ENCODE peak calls at places on chromosomes 3 and 15, in nine cellular contexts. B, F, X, E, P, S, Y, N and V are unnamed samples.

GRCh38 chr3:127655641-127656040 is 17.1 kb upstream of the ABTB1 start:
- DNase-seq in B (no peak), F (no peak), X (no peak), E (no peak), P (no peak), S (no peak), Y (no peak), N (no peak), V (no peak)

GRCh38 chr15:82963356-82964341 is 11.1 kb upstream of the HOMER2 start:
- DNase-seq in B (no peak), F (no peak), X (no peak), E (no peak), P (no peak), S (no peak), Y (no peak), N (no peak), V (no peak)

GRCh38 chr3:36258381-36258780 is 121.9 kb upstream of the STAC start:
- DNase-seq in B (no peak), F (no peak), X (no peak), E (no peak), P (no peak), S (no peak), Y (no peak), N (no peak), V (no peak)

GRCh38 chr3:66470285-66470684 is 30.5 kb downstream of the LRIG1 start:
- DNase-seq in B (no peak), F (no peak), X (no peak), E (no peak), P (no peak), S (no peak), Y (no peak), N (no peak), V (no peak)

GRCh38 chr3:112374334-112374734 is 41.4 kb downstream of the CD200 start:
- DNase-seq in B (no peak), F (no peak), X (no peak), E (no peak), P (no peak), S (no peak), Y (no peak), N (no peak), V (no peak)

GRCh38 chr15:39860200-39860599 is 59.9 kb downstream of the GPR176 start:
- DNase-seq in B (no peak), F (no peak), X (no peak), E (no peak), P (no peak), S (no peak), Y (no peak), N (no peak), V (no peak)

GRCh38 chr15:81852826-81853225 is 193.0 kb downstream of the MEX3B start:
- DNase-seq in B (no peak), F (no peak), X (no peak), E (no peak), P (no peak), S (no peak), Y (no peak), N (no peak), V (no peak)

GRCh38 chr15:85763157-85763556 is 31.6 kb downstream of the KLHL25 start:
- DNase-seq in B (no peak), F (no peak), X (no peak), E (no peak), P (no peak), S (no peak), Y (no peak), N (no peak), V (no peak)

GRCh38 chr15:70508561-70509281 is 254.6 kb downstream of the UACA start:
- DNase-seq in B (no peak), F (no peak), X (no peak), E (no peak), P (peak; percentile 64), S (peak; percentile 7), Y (peak; percentile 99), N (no peak), V (no peak)

GRCh38 chr3:195909294-195909644 is 918 bp upstream of the TNK2 start:
- DNase-seq in B (no peak), F (no peak), X (no peak), E (no peak), P (no peak), S (no peak), Y (peak; percentile 18), N (no peak), V (peak; percentile 31)

GRCh38 chr15:64102497-64102896 is 6.7 kb downstream of the SNX1 start:
- DNase-seq in B (no peak), F (no peak), X (no peak), E (no peak), P (no peak), S (no peak), Y (no peak), N (no peak), V (no peak)

GRCh38 chr15:85690546-85691226 is 104.0 kb downstream of the KLHL25 start:
- DNase-seq in B (no peak), F (no peak), X (no peak), E (no peak), P (no peak), S (no peak), Y (no peak), N (no peak), V (no peak)

GRCh38 chr3:185823280-185824044 is 1.4 kb downstream of the IGF2BP2 start:
- DNase-seq in B (peak; percentile 59), F (peak; percentile 69), X (no peak), E (peak; percentile 62), P (peak; percentile 59), S (no peak), Y (no peak), N (peak; percentile 35), V (peak; percentile 53)

GRCh38 chr3:185825639-185826481 is 1.0 kb upstream of the IGF2BP2 start:
- DNase-seq in B (peak; percentile 61), F (peak; percentile 64), X (no peak), E (no peak), P (peak; percentile 59), S (no peak), Y (peak; percentile 29), N (peak; percentile 28), V (peak; percentile 76)

GRCh38 chr3:185824051-185824466 is 783 bp downstream of the IGF2BP2 start:
- DNase-seq in B (peak; percentile 27), F (no peak), X (no peak), E (no peak), P (no peak), S (no peak), Y (no peak), N (peak; percentile 25), V (peak; percentile 32)

GRCh38 chr3:185825379-185825638 is 467 bp upstream of the IGF2BP2 start:
- DNase-seq in B (no peak), F (no peak), X (no peak), E (peak; percentile 73), P (no peak), S (no peak), Y (no peak), N (no peak), V (no peak)

GRCh38 chr3:185824467-185825378 is at the start of gene IGF2BP2:
- DNase-seq in B (peak; percentile 78), F (peak; percentile 77), X (peak; percentile 29), E (peak; percentile 83), P (peak; percentile 83), S (peak; percentile 74), Y (peak; percentile 29), N (peak; percentile 59), V (peak; percentile 87)
- TF ChIP-seq POLR2A in B (no peak), F (no peak), X (peak; percentile 36), E (peak; percentile 71), P (no peak), S (peak; percentile 81), Y (peak; percentile 63), N (no peak), V (peak; percentile 51)

GRCh38 chr15:59169337-59169736 is 37.3 kb upstream of the LDHAL6B start:
- DNase-seq in B (no peak), F (no peak), X (no peak), E (no peak), P (no peak), S (no peak), Y (no peak), N (no peak), V (no peak)
- TF ChIP-seq EP300 in B (no peak), F (no peak), X (peak; percentile 47), E (no peak), P (no peak), S (no peak), Y (no peak), N (no peak), V (no peak)

DNA sequence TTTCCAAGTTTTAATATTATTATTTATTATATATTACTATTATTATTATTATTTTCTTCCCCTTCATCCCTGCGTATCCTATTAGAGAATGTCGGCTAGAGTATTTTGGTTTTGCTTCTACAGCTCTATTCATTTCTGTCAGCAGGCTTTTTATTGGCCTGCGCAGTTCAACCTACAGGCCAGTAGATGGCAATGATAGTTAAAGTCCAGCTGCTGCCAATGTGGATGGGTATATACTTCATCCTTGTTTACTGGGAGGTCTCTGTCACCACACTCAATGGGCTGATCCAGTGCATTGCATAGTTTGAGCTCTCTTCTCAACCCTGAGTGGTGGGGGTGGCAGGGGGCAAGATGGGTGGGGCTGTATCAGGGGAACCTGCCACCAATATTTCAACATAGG is 799.8 kb downstream of the NSUN3 start:
- DNase-seq in B (no peak), F (no peak), X (no peak), E (no peak), P (no peak), S (peak; percentile 25), Y (peak; percentile 10), N (no peak), V (no peak)
- TF ChIP-seq CTCF in B (no peak), F (peak; percentile 52), X (no peak), E (no peak), P (no peak), S (peak; percentile 49), Y (peak; percentile 53), N (no peak), V (peak; percentile 31)

DNA sequence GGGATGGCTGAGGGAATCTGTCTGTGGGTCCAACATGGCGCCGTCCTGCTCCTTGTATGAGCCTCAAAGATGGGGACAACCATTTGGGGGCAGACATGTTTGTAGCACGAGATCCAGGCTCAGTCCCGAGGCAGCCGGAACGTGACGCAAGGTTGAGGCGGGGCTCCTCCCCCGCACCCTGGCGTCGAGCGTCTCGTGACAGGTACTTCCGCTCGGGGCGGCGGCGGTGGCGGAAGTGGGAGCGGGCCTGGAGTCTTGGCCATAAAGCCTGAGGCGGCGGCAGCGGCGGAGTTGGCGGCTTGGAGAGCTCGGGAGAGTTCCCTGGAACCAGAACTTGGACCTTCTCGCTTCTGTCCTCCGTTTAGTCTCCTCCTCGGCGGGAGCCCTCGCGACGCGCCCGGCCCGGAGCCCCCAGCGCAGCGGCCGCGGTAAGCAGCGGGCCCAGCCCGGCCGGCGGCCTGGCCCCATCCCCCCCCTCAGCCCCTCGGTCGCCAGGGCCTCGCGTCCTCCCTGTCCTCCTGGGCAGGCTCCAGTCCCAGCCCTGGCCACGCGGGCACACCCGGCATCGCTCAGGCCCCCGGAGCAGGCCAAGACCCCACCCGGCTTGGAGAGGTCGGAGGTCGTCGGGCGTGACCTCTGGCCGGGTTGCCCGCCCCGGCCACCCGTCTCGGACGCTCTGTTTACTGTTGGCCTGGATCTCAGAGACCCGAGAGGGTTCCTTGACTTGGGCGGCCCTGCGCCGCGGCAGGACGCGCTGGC is at the start of gene RAB7A:
- DNase-seq in B (peak; percentile 98), F (peak; percentile 99), X (peak; percentile 95), E (peak; percentile 84), P (peak; percentile 99), S (peak; percentile 94), Y (peak; percentile 90), N (peak; percentile 98), V (peak; percentile 98)
- TF ChIP-seq POLR2A in B (no peak), F (peak; percentile 87), X (peak; percentile 94), E (peak; percentile 86), P (no peak), S (peak; percentile 96), Y (peak; percentile 49), N (peak; percentile 91), V (peak; percentile 94)